ENCODE peak calls at places on chromosomes 3 and 15, in six cellular contexts. K, F, C, O, X and A are unnamed samples.

GRCh38 chr3:61908344-61908743 is 347.0 kb downstream of the PTPRG start:
- DNase-seq in K (no peak), O (no peak), X (peak; percentile 41), F (no peak), C (no peak), A (no peak)

GRCh38 chr3:148646126-148646660 is 51.5 kb upstream of the AGTR1 start:
- DNase-seq in K (no peak), O (no peak), F (no peak), C (no peak), X (peak; percentile 36), A (no peak)

GRCh38 chr15:65212097-65212496 is 824 bp upstream of the CILP start:
- DNase-seq in K (no peak), F (no peak), O (peak; percentile 52), X (no peak), C (no peak), A (no peak)

GRCh38 chr3:5581743-5582142 is 394.2 kb downstream of the EDEM1 start:
- DNase-seq in X (no peak), O (no peak), C (no peak), F (no peak), K (no peak), A (no peak)

GRCh38 chr15:66046751-66047150 is 177.5 kb downstream of the RAB11A start:
- DNase-seq in K (no peak), O (no peak), X (no peak), C (no peak), F (no peak), A (no peak)

GRCh38 chr3:100210777-100211145 is 50.0 kb upstream of the TBC1D23 start:
- DNase-seq in F (no peak), X (peak; percentile 60), K (no peak), O (no peak), C (no peak), A (no peak)

GRCh38 chr15:94287794-94288246 is 56.5 kb downstream of the MCTP2 start:
- DNase-seq in C (no peak), K (no peak), O (peak; percentile 93), F (no peak), X (no peak), A (no peak)

GRCh38 chr15:70765504-70766281 is 2.3 kb upstream of the UACA start:
- DNase-seq in C (no peak), X (peak; percentile 62), K (no peak), O (no peak), F (no peak), A (no peak)

GRCh38 chr15:89052474-89052873 is 35.8 kb upstream of the ABHD2 start:
- DNase-seq in F (no peak), C (no peak), O (peak; percentile 87), K (no peak), X (peak; percentile 87), A (no peak)

GRCh38 chr3:183560607-183561006 is 5.1 kb upstream of the KLHL6 start:
- DNase-seq in C (no peak), O (no peak), X (no peak), F (no peak), K (no peak), A (no peak)

GRCh38 chr15:43255376-43255775 is 11.4 kb downstream of the TGM5 start:
- DNase-seq in K (no peak), F (no peak), X (no peak), O (no peak), C (no peak), A (no peak)

GRCh38 chr3:31531465-31531991 is 1.2 kb upstream of the STT3B start:
- DNase-seq in K (no peak), F (no peak), O (no peak), X (no peak), C (no peak), A (no peak)